ENCODE peak calls at places on chromosomes 4 and X, in nine cellular contexts. E is right cardiac atrium; X is fibroblast of the conjunctiva; V is IMR-90; U is activated CD4-positive, alpha-beta T cell treated with anti-CD3 and anti-CD28 coated beads, Interleukin-2, amount 10 ng/mL, durations not matched to agents 7 days and 5 days; O is dorsolateral prefrontal cortex; M is activated effector memory CD4-positive, alpha-beta T cell treated with anti-CD3 and anti-CD28 coated beads, Interleukin-2, amount 50 U/mL, for 16 hours; L is posterior vena cava; B is Peyer's patch. F is an unnamed sample.

GRCh38 chrX:82648062-82648461 is 860.0 kb upstream of the POU3F4 start:
- DNase-seq in E (no peak), X (peak), V (no peak), U (no peak), O (no peak), M (no peak), L (no peak), B (no peak), F (no peak)

GRCh38 chr4:1277667-1278335 is 11.9 kb upstream of the MAEA start:
- DNase-seq in E (no peak), X (no peak), V (peak), U (peak), O (no peak), M (peak), L (no peak), B (no peak), F (no peak)

GRCh38 chr4:19309365-19309764 is 942.3 kb upstream of the SLIT2 start:
- DNase-seq in E (no peak), X (peak), V (peak), U (no peak), O (no peak), M (no peak), L (no peak), B (no peak), F (no peak)

GRCh38 chr4:101367201-101367600 is 19.9 kb upstream of the PPP3CA start:
- DNase-seq in E (no peak), X (no peak), V (peak), U (no peak), O (no peak), M (no peak), L (no peak), B (no peak), F (no peak)

GRCh38 chr4:20354120-20354519 is 102.4 kb downstream of the SLIT2 start:
- DNase-seq in E (no peak), X (no peak), V (no peak), U (no peak), O (no peak), M (no peak), L (no peak), B (no peak), F (no peak)

GRCh38 chr4:3513807-3514206 is 18.4 kb downstream of the LRPAP1 start:
- DNase-seq in E (peak), X (no peak), V (no peak), U (no peak), O (no peak), M (no peak), L (no peak), B (no peak), F (no peak)

GRCh38 chr4:5043579-5043978 is 7.7 kb upstream of the STK32B start:
- DNase-seq in E (no peak), X (no peak), V (no peak), U (no peak), O (no peak), M (no peak), L (no peak), B (no peak), F (no peak)

GRCh38 chr4:61918507-61919462 is 718.7 kb downstream of the ADGRL3 start:
- DNase-seq in E (no peak), X (no peak), V (no peak), U (no peak), O (no peak), M (no peak), L (no peak), B (no peak), F (no peak)

GRCh38 chr4:149993030-149993429 is 85.2 kb upstream of the DCLK2 start:
- DNase-seq in E (no peak), X (no peak), V (peak), U (no peak), O (no peak), M (no peak), L (no peak), B (no peak), F (no peak)